ENCODE peak calls at places on chromosomes 3 and 15, in nine cellular contexts. P, A, V, L, Z, X, H, N and U are unnamed samples.
A peak's percentile ranks its signal among the peaks of the same experiment; 100 is the strongest.

GRCh38 chr3:111248406-111248805 is 176.8 kb downstream of the NECTIN3 start:
- DNase-seq in Z (no peak), X (no peak), L (no peak), H (no peak), P (no peak), N (no peak), V (no peak), A (no peak), U (no peak)

GRCh38 chr3:64696896-64697295 is 9.1 kb upstream of the ADAMTS9 start:
- DNase-seq in H (no peak), V (no peak), L (no peak), Z (no peak), A (no peak), P (no peak), X (no peak), N (no peak), U (no peak)

GRCh38 chr15:72110355-72110754 is 7.6 kb downstream of the MYO9A start:
- DNase-seq in H (no peak), N (no peak), A (no peak), L (no peak), V (no peak), X (no peak), P (no peak), Z (no peak), U (no peak)

GRCh38 chr3:149479621-149480325 is 5.3 kb downstream of the TM4SF4 start:
- DNase-seq in H (no peak), L (no peak), V (peak; percentile 5), P (no peak), A (no peak), X (no peak), Z (no peak), N (no peak), U (no peak)

GRCh38 chr15:101675796-101676582 is 23.8 kb upstream of the TM2D3 start:
- DNase-seq in Z (peak; percentile 29), V (peak; percentile 80), N (peak; percentile 75), H (no peak), P (no peak), A (no peak), L (peak; percentile 92), X (no peak), U (no peak)

GRCh38 chr3:5698851-5699250 is 511.3 kb downstream of the EDEM1 start:
- DNase-seq in P (no peak), V (no peak), N (no peak), A (no peak), L (no peak), H (no peak), Z (no peak), X (no peak), U (no peak)

GRCh38 chr3:72180405-72180804 is 395.5 kb upstream of the PROK2 start:
- DNase-seq in A (no peak), Z (no peak), P (no peak), V (no peak), H (no peak), N (no peak), X (no peak), L (no peak), U (no peak)

GRCh38 chr3:186095584-186096061 is 13.3 kb downstream of the ETV5 start:
- DNase-seq in N (no peak), P (no peak), X (no peak), H (no peak), Z (no peak), V (peak; percentile 41), L (no peak), A (peak; percentile 65), U (peak; percentile 53)

GRCh38 chr3:179801263-179801662 is 148.4 kb downstream of the USP13 start:
- DNase-seq in A (no peak), P (no peak), Z (no peak), H (peak; percentile 11), V (no peak), X (no peak), N (peak; percentile 91), L (peak; percentile 72), U (no peak)

GRCh38 chr3:8739757-8740508 is 6.3 kb downstream of the CAV3 start:
- DNase-seq in X (no peak), N (peak; percentile 96), A (no peak), P (no peak), V (no peak), L (peak; percentile 60), Z (no peak), H (peak; percentile 68), U (peak; percentile 65)

GRCh38 chr3:168220609-168221008 is 124.9 kb upstream of the GOLIM4 start:
- DNase-seq in Z (no peak), A (no peak), L (no peak), H (no peak), V (no peak), P (no peak), X (no peak), N (peak; percentile 14), U (no peak)

GRCh38 chr3:114080201-114080600 is 23.7 kb downstream of the QTRT2 start:
- DNase-seq in N (no peak), Z (no peak), V (no peak), H (no peak), L (no peak), P (no peak), X (no peak), A (no peak), U (no peak)

GRCh38 chr3:150107429-150108175 is 136.9 kb upstream of the PFN2 start:
- DNase-seq in Z (no peak), V (no peak), N (peak; percentile 66), A (no peak), P (no peak), H (no peak), X (no peak), L (peak; percentile 37), U (no peak)

GRCh38 chr3:161452179-161452578 is 44.4 kb upstream of the OTOL1 start:
- DNase-seq in H (no peak), A (no peak), Z (no peak), P (no peak), L (no peak), X (no peak), V (no peak), N (no peak), U (no peak)

GRCh38 chr3:45552773-45553371 is 41.7 kb upstream of the LIMD1 start:
- DNase-seq in P (no peak), H (no peak), N (no peak), X (no peak), A (no peak), Z (no peak), L (no peak), V (no peak), U (no peak)

GRCh38 chr15:101189708-101190107 is 62.1 kb downstream of the CHSY1 start:
- DNase-seq in L (no peak), A (no peak), P (no peak), Z (no peak), N (no peak), V (no peak), X (peak; percentile 52), H (no peak), U (no peak)

GRCh38 chr3:143464850-143465249 is 345.3 kb downstream of the CHST2 start:
- DNase-seq in P (peak; percentile 12), L (peak; percentile 25), A (no peak), Z (no peak), N (peak; percentile 75), X (peak; percentile 44), H (peak; percentile 50), V (no peak), U (no peak)

GRCh38 chr3:98593046-98593936 is at the start of gene CPOX:
- DNase-seq in L (peak; percentile 87), P (peak; percentile 78), A (peak; percentile 88), Z (peak; percentile 82), N (peak; percentile 87), X (peak; percentile 94), V (peak; percentile 95), H (peak; percentile 86), U (peak; percentile 90)

GRCh38 chr3:177385831-177386301 is 188.6 kb upstream of the TBL1XR1 start:
- DNase-seq in X (no peak), P (no peak), H (peak; percentile 30), V (no peak), L (peak; percentile 38), A (no peak), N (peak; percentile 67), Z (no peak), U (no peak)

GRCh38 chr3:107993771-107994170 is 97.1 kb downstream of the CD47 start:
- DNase-seq in L (no peak), A (no peak), N (peak; percentile 19), P (no peak), V (no peak), H (no peak), Z (no peak), X (no peak), U (no peak)

GRCh38 chr3:128553560-128553959 is 60.6 kb upstream of the GATA2 start:
- DNase-seq in L (no peak), A (no peak), X (no peak), N (no peak), H (no peak), P (no peak), V (no peak), Z (no peak), U (no peak)

GRCh38 chr3:33278106-33278672 is 947 bp downstream of the FBXL2 start:
- DNase-seq in N (peak; percentile 29), H (no peak), V (no peak), P (peak; percentile 19), L (peak; percentile 19), Z (no peak), X (no peak), A (no peak), U (no peak)